ENCODE peak calls at places on chromosomes 16 and 17, in six cellular contexts. B is B cell, D is kidney epithelial cell, E is Panc1, N is RWPE1, M is MCF 10A. L is an unnamed sample.

GRCh38 chr16:57639172-57639571 is 10.7 kb downstream of the ADGRG1 start:
- DNase-seq in B (peak), D (no peak), E (no peak), N (no peak), M (no peak), L (no peak)

GRCh38 chr17:48586355-48586924 is 3.6 kb downstream of the HOXB3 start:
- DNase-seq in B (no peak), D (no peak), E (no peak), N (no peak), M (no peak), L (peak)

GRCh38 chr16:78665373-78665772 is 565.9 kb downstream of the WWOX start:
- DNase-seq in B (no peak), D (no peak), E (no peak), N (no peak), M (peak), L (no peak)

GRCh38 chr16:31118223-31119155 is 1.0 kb downstream of the KAT8 start:
- DNase-seq in B (no peak), D (no peak), E (no peak), N (peak), M (peak), L (no peak)

GRCh38 chr17:62653002-62653830 is 25.7 kb downstream of the MRC2 start:
- DNase-seq in B (peak), D (no peak), E (no peak), N (no peak), M (no peak), L (peak)

GRCh38 chr17:7002288-7003047 is 6.6 kb downstream of the ALOX12 start:
- DNase-seq in B (no peak), D (no peak), E (no peak), N (no peak), M (no peak), L (no peak)

GRCh38 chr16:649646-650045 is 481 bp downstream of the WDR90 start:
- DNase-seq in B (no peak), D (no peak), E (no peak), N (no peak), M (no peak), L (no peak)

GRCh38 chr17:55318715-55319487 is 54.1 kb downstream of the HLF start:
- DNase-seq in B (no peak), D (no peak), E (no peak), N (no peak), M (no peak), L (no peak)

GRCh38 chr16:79509221-79509631 is 91.3 kb downstream of the MAF start:
- DNase-seq in B (no peak), D (no peak), E (no peak), N (no peak), M (no peak), L (no peak)

GRCh38 chr17:14428640-14429029 is 127.8 kb downstream of the HS3ST3B1 start:
- DNase-seq in B (peak), D (no peak), E (no peak), N (no peak), M (no peak), L (no peak)

GRCh38 chr16:66714659-66715307 is 18.2 kb upstream of the CMTM4 start:
- DNase-seq in B (no peak), D (no peak), E (no peak), N (no peak), M (peak), L (no peak)

GRCh38 chr16:66719246-66719645 is 22.7 kb upstream of the CMTM4 start:
- DNase-seq in B (no peak), D (no peak), E (no peak), N (no peak), M (no peak), L (no peak)

GRCh38 chr16:66714062-66714461 is 17.5 kb upstream of the CMTM4 start:
- DNase-seq in B (no peak), D (no peak), E (no peak), N (no peak), M (no peak), L (no peak)

GRCh38 chr16:66717776-66718175 is 21.2 kb upstream of the CMTM4 start:
- DNase-seq in B (no peak), D (no peak), E (no peak), N (no peak), M (no peak), L (no peak)

GRCh38 chr16:66717112-66717675 is 20.7 kb upstream of the CMTM4 start:
- DNase-seq in B (no peak), D (no peak), E (no peak), N (no peak), M (peak), L (no peak)
- TF ChIP-seq CTCF in B (no peak), D (peak), E (peak), N (no peak), M (no peak), L (no peak)

GRCh38 chr17:79923974-79924638 is 84.9 kb upstream of the CBX4 start:
- DNase-seq in B (no peak), D (no peak), E (no peak), N (no peak), M (peak), L (no peak)
- TF ChIP-seq CTCF in B (no peak), D (peak), E (peak), N (no peak), M (peak), L (peak)

DNA sequence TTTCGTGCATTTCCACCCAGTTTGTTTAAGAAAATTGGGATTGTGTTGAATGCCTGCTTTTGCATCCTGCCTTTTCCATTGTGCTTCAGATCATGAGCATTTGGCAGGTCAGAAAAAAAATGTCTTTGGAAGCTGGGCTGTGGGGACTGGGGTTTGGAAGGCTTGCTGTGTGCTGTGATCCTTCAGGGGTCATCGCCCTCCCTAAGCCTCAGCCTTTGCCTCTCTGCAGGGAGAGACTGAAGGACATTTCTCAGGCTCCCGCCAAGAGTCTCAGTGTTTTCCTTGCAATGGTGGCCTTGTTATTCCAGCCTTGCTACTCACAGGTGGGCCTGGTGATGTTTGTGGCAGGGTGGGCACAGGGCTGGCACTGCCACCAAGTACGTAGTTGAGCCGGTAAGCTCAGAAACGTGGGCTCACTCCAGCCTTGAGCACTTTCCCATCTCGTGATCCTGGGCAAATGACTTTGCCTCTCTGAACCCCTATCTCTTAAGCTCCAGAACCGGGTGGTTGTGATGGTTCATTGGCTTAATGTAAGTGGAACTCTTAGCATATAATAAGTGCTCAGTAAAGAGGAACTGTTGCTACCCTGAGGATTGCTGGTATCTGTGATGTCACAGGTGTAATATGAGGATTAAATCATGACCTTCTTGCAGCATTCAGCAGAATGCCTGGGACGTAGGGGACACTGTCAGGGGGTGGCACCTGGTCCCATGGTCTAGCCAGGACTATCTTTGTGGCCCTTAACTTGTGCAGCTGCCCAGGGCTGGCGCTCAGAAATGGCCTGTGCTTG is 69.1 kb downstream of the SREBF1 start:
- DNase-seq in B (no peak), D (no peak), E (no peak), N (no peak), M (no peak), L (no peak)
- TF ChIP-seq CTCF in B (no peak), D (no peak), E (no peak), N (no peak), M (no peak), L (no peak)

GRCh38 chr17:44083250-44083849 is 12.8 kb downstream of the G6PC3 start:
- DNase-seq in B (no peak), D (no peak), E (no peak), N (no peak), M (peak), L (no peak)
- TF ChIP-seq CTCF in B (no peak), D (peak), E (peak), N (no peak), M (peak), L (no peak)

L was measured in natural killer cell.